ENCODE peak calls at places on chromosomes 5 and 9, in seven cellular contexts. One of them, this sample, is unnamed.

GRCh38 chr9:113274474-113275146 is 762 bp downstream of the CDC26 start:
- DNase-seq in IMR-90: peak; percentile 64
- DNase-seq in H9: no peak
- DNase-seq in neuronal stem cell: peak; percentile 71
- DNase-seq in H1: no peak
- DNase-seq in mesendoderm: peak; percentile 77
- DNase-seq in trophoblast cell: peak; percentile 93
- DNase-seq in this sample: peak; percentile 80

GRCh38 chr5:116738948-116739339 is 164.3 kb upstream of the SEMA6A start:
- DNase-seq in IMR-90: no peak
- DNase-seq in H9: no peak
- DNase-seq in neuronal stem cell: no peak
- DNase-seq in H1: no peak
- DNase-seq in mesendoderm: no peak
- DNase-seq in trophoblast cell: no peak
- DNase-seq in this sample: no peak

GRCh38 chr9:133370680-133371079 is 5.2 kb downstream of the SURF4 start:
- DNase-seq in IMR-90: no peak
- DNase-seq in H9: no peak
- DNase-seq in neuronal stem cell: no peak
- DNase-seq in H1: no peak
- DNase-seq in mesendoderm: no peak
- DNase-seq in trophoblast cell: no peak
- DNase-seq in this sample: no peak

GRCh38 chr9:13445123-13445522 is 165.6 kb upstream of the MPDZ start:
- DNase-seq in IMR-90: no peak
- DNase-seq in H9: no peak
- DNase-seq in neuronal stem cell: no peak
- DNase-seq in H1: no peak
- DNase-seq in mesendoderm: no peak
- DNase-seq in trophoblast cell: no peak
- DNase-seq in this sample: no peak

GRCh38 chr5:94361161-94361560 is 257.2 kb downstream of the KIAA0825 start:
- DNase-seq in IMR-90: no peak
- DNase-seq in H9: no peak
- DNase-seq in neuronal stem cell: no peak
- DNase-seq in H1: no peak
- DNase-seq in mesendoderm: no peak
- DNase-seq in trophoblast cell: no peak
- DNase-seq in this sample: no peak

GRCh38 chr5:620586-621180 is 8.5 kb downstream of the CEP72 start:
- DNase-seq in IMR-90: no peak
- DNase-seq in H9: no peak
- DNase-seq in neuronal stem cell: no peak
- DNase-seq in H1: peak; percentile 10
- DNase-seq in mesendoderm: no peak
- DNase-seq in trophoblast cell: no peak
- DNase-seq in this sample: no peak

GRCh38 chr9:109806506-109807115 is 26.6 kb downstream of the PALM2AKAP2 start:
- DNase-seq in IMR-90: peak; percentile 66
- DNase-seq in H9: no peak
- DNase-seq in neuronal stem cell: no peak
- DNase-seq in H1: no peak
- DNase-seq in mesendoderm: no peak
- DNase-seq in trophoblast cell: no peak
- DNase-seq in this sample: peak; percentile 60

GRCh38 chr5:134463991-134464760 is 52.5 kb upstream of the CDKN2AIPNL start:
- DNase-seq in IMR-90: peak; percentile 49
- DNase-seq in H9: no peak
- DNase-seq in neuronal stem cell: no peak
- DNase-seq in H1: no peak
- DNase-seq in mesendoderm: no peak
- DNase-seq in trophoblast cell: no peak
- DNase-seq in this sample: peak; percentile 35

GRCh38 chr5:181191526-181192336 is 13.3 kb downstream of the TRIM7 start:
- DNase-seq in IMR-90: peak; percentile 94
- DNase-seq in H9: peak; percentile 95
- DNase-seq in neuronal stem cell: peak; percentile 98
- DNase-seq in H1: peak; percentile 100
- DNase-seq in mesendoderm: peak; percentile 96
- DNase-seq in trophoblast cell: peak; percentile 97
- DNase-seq in this sample: peak; percentile 96

GRCh38 chr5:52822437-52822836 is 34.7 kb downstream of the ITGA1 start:
- DNase-seq in IMR-90: no peak
- DNase-seq in H9: no peak
- DNase-seq in neuronal stem cell: no peak
- DNase-seq in H1: no peak
- DNase-seq in mesendoderm: no peak
- DNase-seq in trophoblast cell: no peak
- DNase-seq in this sample: no peak

GRCh38 chr5:97164846-97165245 is 18.2 kb downstream of the RIOK2 start:
- DNase-seq in IMR-90: peak; percentile 50
- DNase-seq in H9: no peak
- DNase-seq in neuronal stem cell: no peak
- DNase-seq in H1: no peak
- DNase-seq in mesendoderm: no peak
- DNase-seq in trophoblast cell: peak; percentile 19
- DNase-seq in this sample: no peak

GRCh38 chr9:34049630-34050384 is 1.1 kb upstream of the UBAP2 start:
- DNase-seq in IMR-90: no peak
- DNase-seq in H9: peak; percentile 38
- DNase-seq in neuronal stem cell: no peak
- DNase-seq in H1: peak; percentile 51
- DNase-seq in mesendoderm: peak; percentile 88
- DNase-seq in trophoblast cell: no peak
- DNase-seq in this sample: no peak

DNA sequence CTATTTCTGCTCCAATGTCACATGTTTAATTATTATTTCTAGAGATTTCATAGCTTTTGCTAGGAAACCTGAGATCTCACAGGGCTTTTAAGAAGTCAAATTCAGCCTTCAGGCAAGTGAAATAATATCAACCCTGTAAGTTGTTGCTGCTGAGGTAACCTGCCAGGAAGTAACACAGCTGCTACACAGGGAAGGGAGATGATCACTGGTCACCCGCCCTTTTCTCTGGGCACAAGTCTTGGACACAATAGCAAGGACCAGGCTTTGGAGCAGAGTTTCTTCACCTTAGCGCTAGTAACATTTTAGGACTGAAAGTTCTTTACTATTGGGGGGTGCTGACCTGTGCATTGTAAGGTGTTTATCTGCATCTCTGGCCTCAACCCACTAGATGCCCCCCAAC is 50.1 kb downstream of the PTTG1 start:
- DNase-seq in IMR-90: no peak
- DNase-seq in H9: no peak
- DNase-seq in neuronal stem cell: no peak
- DNase-seq in H1: no peak
- DNase-seq in mesendoderm: no peak
- DNase-seq in trophoblast cell: no peak
- DNase-seq in this sample: no peak
- H3K23ac ChIP-seq in IMR-90: no peak overlapping the region
- H3K23ac ChIP-seq in H9: no peak overlapping the region
- H3K23ac ChIP-seq in neuronal stem cell: no peak overlapping the region
- H3K23ac ChIP-seq in H1: no peak overlapping the region
- H3K23ac ChIP-seq in mesendoderm: no peak overlapping the region
- H3K23ac ChIP-seq in trophoblast cell: no peak overlapping the region
- H3K23ac ChIP-seq in this sample: no peak overlapping the region

GRCh38 chr5:149372041-149372805 is 6.9 kb downstream of the IL17B start:
- DNase-seq in IMR-90: no peak
- DNase-seq in H9: no peak
- DNase-seq in neuronal stem cell: no peak
- DNase-seq in H1: no peak
- DNase-seq in mesendoderm: no peak
- DNase-seq in trophoblast cell: no peak
- DNase-seq in this sample: no peak
- H3K23ac ChIP-seq in IMR-90: no peak overlapping the region
- H3K23ac ChIP-seq in H9: no peak overlapping the region
- H3K23ac ChIP-seq in neuronal stem cell: no peak overlapping the region
- H3K23ac ChIP-seq in H1: no peak overlapping the region
- H3K23ac ChIP-seq in mesendoderm: no peak overlapping the region
- H3K23ac ChIP-seq in trophoblast cell: no peak overlapping the region
- H3K23ac ChIP-seq in this sample: no peak overlapping the region

GRCh38 chr9:27785714-27786100 is 212.4 kb upstream of the C9orf72 start:
- DNase-seq in IMR-90: no peak
- DNase-seq in H9: no peak
- DNase-seq in neuronal stem cell: no peak
- DNase-seq in H1: no peak
- DNase-seq in mesendoderm: no peak
- DNase-seq in trophoblast cell: peak; percentile 5
- DNase-seq in this sample: peak; percentile 54

GRCh38 chr9:27787941-27788340 is 214.7 kb upstream of the C9orf72 start:
- DNase-seq in IMR-90: no peak
- DNase-seq in H9: peak; percentile 55
- DNase-seq in neuronal stem cell: no peak
- DNase-seq in H1: no peak
- DNase-seq in mesendoderm: peak; percentile 77
- DNase-seq in trophoblast cell: peak; percentile 16
- DNase-seq in this sample: no peak

GRCh38 chr9:27784999-27785713 is 211.9 kb upstream of the C9orf72 start:
- DNase-seq in IMR-90: no peak
- DNase-seq in H9: no peak
- DNase-seq in neuronal stem cell: no peak
- DNase-seq in H1: no peak
- DNase-seq in mesendoderm: no peak
- DNase-seq in trophoblast cell: no peak
- DNase-seq in this sample: peak; percentile 8
- H3K23ac ChIP-seq in IMR-90: no peak overlapping the region
- H3K23ac ChIP-seq in H9: no peak overlapping the region
- H3K23ac ChIP-seq in neuronal stem cell: no peak overlapping the region
- H3K23ac ChIP-seq in H1: no peak overlapping the region
- H3K23ac ChIP-seq in mesendoderm: no peak overlapping the region
- H3K23ac ChIP-seq in trophoblast cell: no peak overlapping the region
- H3K23ac ChIP-seq in this sample: no peak overlapping the region

DNA sequence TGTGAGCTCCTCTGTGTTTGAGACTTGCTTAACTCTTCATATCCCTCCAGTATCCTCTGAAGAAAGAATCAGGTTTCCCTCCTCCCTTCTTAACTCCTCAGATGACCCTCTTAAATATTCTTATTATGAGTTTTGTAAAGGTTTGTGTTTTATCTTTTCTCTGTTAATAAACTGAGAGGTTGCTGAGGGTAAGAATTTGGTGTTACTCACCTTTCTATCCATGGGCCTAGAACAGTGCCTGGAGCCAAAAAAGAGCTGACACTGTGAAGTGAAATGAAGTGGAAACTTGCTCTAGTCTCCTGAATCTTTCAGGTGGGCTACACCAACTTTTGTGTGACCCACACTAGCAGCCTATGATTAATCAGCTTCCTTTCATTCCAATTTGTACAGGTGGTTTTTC is 208.4 kb downstream of the CSNK1G3 start:
- DNase-seq in IMR-90: no peak
- DNase-seq in H9: no peak
- DNase-seq in neuronal stem cell: no peak
- DNase-seq in H1: no peak
- DNase-seq in mesendoderm: no peak
- DNase-seq in trophoblast cell: no peak
- DNase-seq in this sample: no peak
- H3K23ac ChIP-seq in IMR-90: no peak overlapping the region
- H3K23ac ChIP-seq in H9: no peak overlapping the region
- H3K23ac ChIP-seq in neuronal stem cell: no peak overlapping the region
- H3K23ac ChIP-seq in H1: no peak overlapping the region
- H3K23ac ChIP-seq in mesendoderm: no peak overlapping the region
- H3K23ac ChIP-seq in trophoblast cell: no peak overlapping the region
- H3K23ac ChIP-seq in this sample: no peak overlapping the region

This sample was measured in mesenchymal stem cell.